ENCODE peak calls at places on chromosome 7, in five cellular contexts. One of them, this sample, is unnamed.

GRCh38 chr7:17822557-17823173 is 117.6 kb downstream of the SNX13 start:
- DNase-seq in gastrocnemius medialis: no peak
- DNase-seq in CD4-positive, alpha-beta T cell: no peak
- DNase-seq in HL-60: no peak
- DNase-seq in caudate nucleus: no peak
- DNase-seq in this sample: no peak

GRCh38 chr7:148856035-148856881 is 27.8 kb downstream of the EZH2 start:
- DNase-seq in CD4-positive, alpha-beta T cell: peak; percentile 46
- DNase-seq in caudate nucleus: no peak
- DNase-seq in HL-60: peak; percentile 24
- DNase-seq in gastrocnemius medialis: peak; percentile 15
- DNase-seq in this sample: peak; percentile 29

GRCh38 chr7:23471090-23471859 is 984 bp upstream of the IGF2BP3 start:
- DNase-seq in HL-60: peak; percentile 92
- DNase-seq in CD4-positive, alpha-beta T cell: no peak
- DNase-seq in gastrocnemius medialis: no peak
- DNase-seq in caudate nucleus: no peak
- DNase-seq in this sample: no peak

GRCh38 chr7:136998495-136998894 is 130.0 kb downstream of the CHRM2 start:
- DNase-seq in CD4-positive, alpha-beta T cell: no peak
- DNase-seq in gastrocnemius medialis: no peak
- DNase-seq in HL-60: no peak
- DNase-seq in caudate nucleus: no peak
- DNase-seq in this sample: no peak

GRCh38 chr7:130353196-130353595 is 8.6 kb downstream of the CPA5 start:
- DNase-seq in caudate nucleus: no peak
- DNase-seq in CD4-positive, alpha-beta T cell: no peak
- DNase-seq in gastrocnemius medialis: no peak
- DNase-seq in HL-60: no peak
- DNase-seq in this sample: no peak

GRCh38 chr7:73463966-73464365 is 30.4 kb downstream of the FZD9 start:
- DNase-seq in caudate nucleus: no peak
- DNase-seq in CD4-positive, alpha-beta T cell: no peak
- DNase-seq in HL-60: no peak
- DNase-seq in gastrocnemius medialis: no peak
- DNase-seq in this sample: no peak

GRCh38 chr7:74306737-74307469 is 17.7 kb downstream of the CLIP2 start:
- DNase-seq in CD4-positive, alpha-beta T cell: no peak
- DNase-seq in gastrocnemius medialis: no peak
- DNase-seq in HL-60: no peak
- DNase-seq in caudate nucleus: peak; percentile 47
- DNase-seq in this sample: no peak

GRCh38 chr7:101936612-101937231 is 119.3 kb downstream of the CUX1 start:
- DNase-seq in HL-60: no peak
- DNase-seq in caudate nucleus: no peak
- DNase-seq in CD4-positive, alpha-beta T cell: no peak
- DNase-seq in gastrocnemius medialis: peak; percentile 76
- DNase-seq in this sample: no peak

GRCh38 chr7:41918597-41918996 is 215.7 kb upstream of the INHBA start:
- DNase-seq in caudate nucleus: no peak
- DNase-seq in HL-60: no peak
- DNase-seq in gastrocnemius medialis: no peak
- DNase-seq in CD4-positive, alpha-beta T cell: no peak
- DNase-seq in this sample: no peak

GRCh38 chr7:142804715-142805114 is 33.9 kb downstream of the PRSS2 start:
- DNase-seq in CD4-positive, alpha-beta T cell: no peak
- DNase-seq in gastrocnemius medialis: no peak
- DNase-seq in HL-60: no peak
- DNase-seq in caudate nucleus: no peak
- DNase-seq in this sample: no peak
- H3K27ac ChIP-seq in CD4-positive, alpha-beta T cell: peak overlapping the region; percentile 99
- H3K27ac ChIP-seq in gastrocnemius medialis: no peak overlapping the region
- H3K27ac ChIP-seq in HL-60: no peak overlapping the region
- H3K27ac ChIP-seq in caudate nucleus: no peak overlapping the region
- H3K27ac ChIP-seq in this sample: peak overlapping the region; percentile 40

DNA sequence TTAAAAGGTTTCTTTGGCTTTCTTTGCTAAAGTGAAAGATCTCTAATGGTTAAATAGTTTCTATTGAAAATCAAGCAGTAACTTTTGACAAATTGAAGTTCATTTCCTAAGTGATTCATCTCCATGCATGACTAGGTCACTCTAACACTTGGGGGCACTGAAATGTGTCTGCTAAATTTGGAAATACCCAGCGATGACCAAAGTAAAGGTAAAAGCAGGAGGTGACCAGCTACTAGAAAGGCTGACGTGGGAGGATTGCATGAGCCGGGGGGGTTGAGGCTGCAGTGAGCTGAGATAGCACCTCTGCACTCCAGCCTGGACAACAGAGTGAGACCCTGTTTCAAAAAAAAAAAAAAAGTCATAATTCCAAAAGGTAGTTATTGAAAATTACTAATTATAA is 111.8 kb upstream of the GPR141 start:
- DNase-seq in gastrocnemius medialis: no peak
- DNase-seq in CD4-positive, alpha-beta T cell: no peak
- DNase-seq in caudate nucleus: no peak
- DNase-seq in HL-60: no peak
- DNase-seq in this sample: no peak
- H3K27ac ChIP-seq in gastrocnemius medialis: no peak overlapping the region
- H3K27ac ChIP-seq in CD4-positive, alpha-beta T cell: no peak overlapping the region
- H3K27ac ChIP-seq in caudate nucleus: no peak overlapping the region
- H3K27ac ChIP-seq in HL-60: no peak overlapping the region
- H3K27ac ChIP-seq in this sample: no peak overlapping the region

GRCh38 chr7:127924874-127925273 is 106.4 kb downstream of the LRRC4 start:
- DNase-seq in caudate nucleus: no peak
- DNase-seq in CD4-positive, alpha-beta T cell: no peak
- DNase-seq in gastrocnemius medialis: no peak
- DNase-seq in HL-60: no peak
- DNase-seq in this sample: no peak
- H3K27ac ChIP-seq in caudate nucleus: no peak overlapping the region
- H3K27ac ChIP-seq in CD4-positive, alpha-beta T cell: no peak overlapping the region
- H3K27ac ChIP-seq in gastrocnemius medialis: no peak overlapping the region
- H3K27ac ChIP-seq in HL-60: no peak overlapping the region
- H3K27ac ChIP-seq in this sample: no peak overlapping the region

DNA sequence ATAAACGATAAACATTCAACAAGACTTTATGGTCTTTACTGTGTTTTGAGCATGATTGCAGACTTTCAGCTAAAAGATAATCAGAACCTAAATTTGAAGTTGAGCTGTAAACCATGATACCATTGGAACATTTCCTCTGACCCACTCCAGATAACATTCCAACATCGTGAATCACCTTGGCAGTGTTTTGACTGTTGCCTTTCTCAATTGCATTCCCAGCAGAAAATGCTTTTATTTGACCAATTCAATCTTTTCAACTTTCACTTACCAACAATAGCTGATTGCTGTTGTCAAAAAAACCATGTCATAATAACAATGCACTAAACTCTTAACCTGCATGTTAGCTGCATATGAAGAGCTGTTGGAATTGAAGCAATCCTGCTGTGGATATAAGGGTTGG is 165.5 kb downstream of the MDFIC start:
- DNase-seq in caudate nucleus: no peak
- DNase-seq in HL-60: no peak
- DNase-seq in CD4-positive, alpha-beta T cell: no peak
- DNase-seq in gastrocnemius medialis: no peak
- DNase-seq in this sample: peak; percentile 57
- H3K27ac ChIP-seq in caudate nucleus: no peak overlapping the region
- H3K27ac ChIP-seq in HL-60: no peak overlapping the region
- H3K27ac ChIP-seq in CD4-positive, alpha-beta T cell: no peak overlapping the region
- H3K27ac ChIP-seq in gastrocnemius medialis: no peak overlapping the region
- H3K27ac ChIP-seq in this sample: no peak overlapping the region

GRCh38 chr7:114102996-114103395 is 184.2 kb upstream of the PPP1R3A start:
- DNase-seq in gastrocnemius medialis: no peak
- DNase-seq in CD4-positive, alpha-beta T cell: no peak
- DNase-seq in HL-60: no peak
- DNase-seq in caudate nucleus: no peak
- DNase-seq in this sample: no peak
- H3K27ac ChIP-seq in gastrocnemius medialis: no peak overlapping the region
- H3K27ac ChIP-seq in CD4-positive, alpha-beta T cell: no peak overlapping the region
- H3K27ac ChIP-seq in HL-60: no peak overlapping the region
- H3K27ac ChIP-seq in caudate nucleus: no peak overlapping the region
- H3K27ac ChIP-seq in this sample: no peak overlapping the region

DNA sequence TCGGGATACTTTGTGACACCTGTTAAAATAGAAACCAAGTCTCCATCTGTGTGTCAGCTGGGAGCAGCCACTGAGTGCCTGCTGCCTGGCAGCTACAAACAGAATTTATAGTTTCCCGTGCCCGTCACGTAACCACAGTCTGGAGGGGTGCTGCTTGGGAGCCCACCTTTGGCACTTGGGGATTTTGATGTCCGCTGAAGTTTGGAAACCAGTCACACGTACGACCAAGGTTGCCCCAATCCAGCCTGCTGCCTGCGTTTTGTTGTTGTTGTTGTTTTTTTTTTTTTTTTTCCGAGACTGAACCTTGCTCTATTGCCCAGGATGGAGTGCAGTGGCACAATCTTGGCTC is 1.6 kb downstream of the TRRAP start:
- DNase-seq in HL-60: no peak
- DNase-seq in gastrocnemius medialis: no peak
- DNase-seq in CD4-positive, alpha-beta T cell: no peak
- DNase-seq in caudate nucleus: no peak
- DNase-seq in this sample: no peak
- H3K27ac ChIP-seq in HL-60: peak overlapping the region; percentile 96
- H3K27ac ChIP-seq in gastrocnemius medialis: peak overlapping the region; percentile 88
- H3K27ac ChIP-seq in CD4-positive, alpha-beta T cell: peak overlapping the region; percentile 87
- H3K27ac ChIP-seq in caudate nucleus: no peak overlapping the region
- H3K27ac ChIP-seq in this sample: no peak overlapping the region

GRCh38 chr7:159149488-159149887 is 4.8 kb upstream of the VIPR2 start:
- DNase-seq in gastrocnemius medialis: no peak
- DNase-seq in CD4-positive, alpha-beta T cell: no peak
- DNase-seq in caudate nucleus: no peak
- DNase-seq in HL-60: no peak
- DNase-seq in this sample: no peak
- H3K27ac ChIP-seq in gastrocnemius medialis: no peak overlapping the region
- H3K27ac ChIP-seq in CD4-positive, alpha-beta T cell: no peak overlapping the region
- H3K27ac ChIP-seq in caudate nucleus: no peak overlapping the region
- H3K27ac ChIP-seq in HL-60: no peak overlapping the region
- H3K27ac ChIP-seq in this sample: no peak overlapping the region

DNA sequence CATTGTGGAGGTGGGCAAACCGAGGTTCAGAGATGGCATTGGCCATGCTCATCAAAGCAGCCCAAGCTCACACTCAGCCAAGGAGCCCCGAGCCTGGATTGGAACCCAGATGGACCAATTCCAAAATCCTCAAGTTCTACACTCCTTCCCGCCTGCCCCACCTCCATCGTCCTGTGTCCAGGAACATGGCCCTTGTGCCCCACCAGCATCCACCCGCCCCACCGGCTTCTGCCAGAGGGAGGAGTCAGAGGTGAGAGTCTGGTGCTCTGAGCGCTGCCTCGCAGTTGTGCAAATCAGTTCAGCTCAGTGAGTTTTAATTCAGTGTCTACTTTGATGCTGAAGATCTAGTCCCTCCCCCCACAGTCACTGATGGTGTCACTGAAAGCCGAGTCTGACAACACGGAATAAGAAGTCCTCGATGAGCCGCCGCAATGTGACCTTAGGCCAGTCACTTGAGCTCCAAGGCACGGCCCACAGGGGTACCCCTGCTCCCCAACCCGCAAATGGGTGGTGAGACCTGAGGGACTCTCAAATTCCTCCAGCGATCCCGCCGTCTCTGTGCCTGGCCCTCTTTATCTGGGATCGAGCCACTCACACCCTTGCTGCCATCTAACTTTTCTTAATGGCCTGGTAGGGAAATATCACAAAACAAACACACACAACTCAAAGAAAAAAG is 26.3 kb downstream of the PRKAG2 start:
- DNase-seq in HL-60: peak; percentile 49
- DNase-seq in gastrocnemius medialis: no peak
- DNase-seq in caudate nucleus: no peak
- DNase-seq in CD4-positive, alpha-beta T cell: no peak
- DNase-seq in this sample: no peak
- H3K27ac ChIP-seq in HL-60: peak overlapping the region; percentile 81
- H3K27ac ChIP-seq in gastrocnemius medialis: no peak overlapping the region
- H3K27ac ChIP-seq in caudate nucleus: no peak overlapping the region
- H3K27ac ChIP-seq in CD4-positive, alpha-beta T cell: no peak overlapping the region
- H3K27ac ChIP-seq in this sample: peak overlapping the region; percentile 69

DNA sequence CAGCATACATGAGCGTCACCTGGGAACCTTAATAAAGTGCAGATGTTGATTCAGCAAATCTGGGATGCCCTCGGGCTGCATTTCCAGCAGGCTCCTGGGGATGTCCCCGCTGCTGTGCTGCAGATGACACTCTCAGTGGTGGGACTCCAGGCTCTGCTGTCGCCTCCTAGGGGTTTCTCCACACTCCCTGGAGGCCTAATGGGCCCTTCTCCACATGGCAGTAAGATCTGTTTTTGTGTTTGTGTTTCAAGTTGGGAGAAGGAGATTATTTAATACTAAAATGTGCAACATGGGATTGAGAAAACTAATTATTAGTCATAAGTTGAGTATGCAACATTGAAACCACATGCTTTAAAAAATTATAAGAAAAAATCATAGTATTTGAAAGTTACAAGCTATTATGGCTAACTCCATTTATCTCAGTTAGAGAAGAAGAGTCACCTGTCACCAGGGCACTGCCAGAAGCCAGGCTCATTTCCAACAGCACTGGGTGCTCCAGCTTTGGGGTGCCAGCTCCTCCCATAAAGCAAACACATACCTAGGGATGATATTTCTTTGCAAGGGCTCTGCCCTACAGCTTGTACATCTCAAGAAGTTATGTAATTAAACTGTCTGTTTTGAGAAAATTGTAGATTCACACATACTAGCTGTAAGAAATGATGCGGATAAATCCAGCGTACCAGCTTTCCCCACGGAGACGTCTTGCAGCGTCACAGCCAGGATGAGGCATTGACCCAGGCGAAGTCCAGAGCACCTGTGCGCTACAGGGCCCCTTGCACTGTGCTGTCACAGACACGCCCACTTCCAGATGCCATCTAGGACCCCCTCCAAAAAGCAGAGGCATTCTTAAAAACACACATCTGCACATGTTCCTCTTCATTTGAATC is 106.4 kb downstream of the EGFR start:
- DNase-seq in HL-60: no peak
- DNase-seq in gastrocnemius medialis: peak; percentile 49
- DNase-seq in caudate nucleus: no peak
- DNase-seq in CD4-positive, alpha-beta T cell: no peak
- DNase-seq in this sample: no peak
- H3K27ac ChIP-seq in HL-60: no peak overlapping the region
- H3K27ac ChIP-seq in gastrocnemius medialis: peak overlapping the region; percentile 54
- H3K27ac ChIP-seq in caudate nucleus: peak overlapping the region; percentile 55
- H3K27ac ChIP-seq in CD4-positive, alpha-beta T cell: no peak overlapping the region
- H3K27ac ChIP-seq in this sample: no peak overlapping the region

GRCh38 chr7:44979481-44980392 is 922 bp upstream of the MYO1G start:
- DNase-seq in CD4-positive, alpha-beta T cell: no peak
- DNase-seq in caudate nucleus: no peak
- DNase-seq in HL-60: peak; percentile 30
- DNase-seq in gastrocnemius medialis: no peak
- DNase-seq in this sample: no peak
- H3K27ac ChIP-seq in CD4-positive, alpha-beta T cell: peak overlapping the region; percentile 90
- H3K27ac ChIP-seq in caudate nucleus: no peak overlapping the region
- H3K27ac ChIP-seq in HL-60: peak overlapping the region; percentile 92
- H3K27ac ChIP-seq in gastrocnemius medialis: no peak overlapping the region
- H3K27ac ChIP-seq in this sample: peak overlapping the region; percentile 74

This sample was measured in tibial nerve.